ENCODE peak calls at places on chromosomes 3 and 15, in nine cellular contexts. One of them, this sample, is unnamed.

GRCh38 chr3:66819993-66820501 is 178.1 kb upstream of the KBTBD8 start:
- DNase-seq in left cardiac atrium: no peak
- DNase-seq in Panc1: no peak
- DNase-seq in smooth muscle cell of the brain vasculature: no peak
- DNase-seq in breast epithelium: no peak
- DNase-seq in natural killer cell: no peak
- DNase-seq in AG08396: no peak
- DNase-seq in GM20000: no peak
- DNase-seq in activated CD8-positive, alpha-beta memory T cell treated with anti-CD3 and anti-CD28 coated beads, Interleukin-2, amount 50 U/mL, for 4 hours: no peak
- DNase-seq in this sample: no peak

GRCh38 chr15:80789296-80789695 is 10.1 kb downstream of the CEMIP start:
- DNase-seq in smooth muscle cell of the brain vasculature: no peak
- DNase-seq in breast epithelium: no peak
- DNase-seq in GM20000: no peak
- DNase-seq in Panc1: no peak
- DNase-seq in natural killer cell: no peak
- DNase-seq in left cardiac atrium: no peak
- DNase-seq in activated CD8-positive, alpha-beta memory T cell treated with anti-CD3 and anti-CD28 coated beads, Interleukin-2, amount 50 U/mL, for 4 hours: no peak
- DNase-seq in AG08396: no peak
- DNase-seq in this sample: no peak

GRCh38 chr3:105868450-105868744 is 415 bp downstream of the CBLB start:
- DNase-seq in smooth muscle cell of the brain vasculature: no peak
- DNase-seq in Panc1: no peak
- DNase-seq in natural killer cell: peak; percentile 40
- DNase-seq in GM20000: peak; percentile 20
- DNase-seq in AG08396: peak; percentile 71
- DNase-seq in left cardiac atrium: peak; percentile 73
- DNase-seq in activated CD8-positive, alpha-beta memory T cell treated with anti-CD3 and anti-CD28 coated beads, Interleukin-2, amount 50 U/mL, for 4 hours: no peak
- DNase-seq in breast epithelium: peak; percentile 61
- DNase-seq in this sample: peak; percentile 86

GRCh38 chr3:123792473-123793201 is 91.5 kb downstream of the MYLK start:
- DNase-seq in breast epithelium: no peak
- DNase-seq in activated CD8-positive, alpha-beta memory T cell treated with anti-CD3 and anti-CD28 coated beads, Interleukin-2, amount 50 U/mL, for 4 hours: no peak
- DNase-seq in natural killer cell: no peak
- DNase-seq in Panc1: no peak
- DNase-seq in left cardiac atrium: no peak
- DNase-seq in GM20000: no peak
- DNase-seq in AG08396: no peak
- DNase-seq in smooth muscle cell of the brain vasculature: no peak
- DNase-seq in this sample: no peak

GRCh38 chr15:97410907-97411575 is 549.5 kb upstream of the ARRDC4 start:
- DNase-seq in GM20000: no peak
- DNase-seq in activated CD8-positive, alpha-beta memory T cell treated with anti-CD3 and anti-CD28 coated beads, Interleukin-2, amount 50 U/mL, for 4 hours: no peak
- DNase-seq in AG08396: no peak
- DNase-seq in breast epithelium: no peak
- DNase-seq in natural killer cell: no peak
- DNase-seq in smooth muscle cell of the brain vasculature: no peak
- DNase-seq in left cardiac atrium: peak; percentile 15
- DNase-seq in Panc1: no peak
- DNase-seq in this sample: no peak

GRCh38 chr15:92178908-92179307 is 214.8 kb upstream of the ST8SIA2 start:
- DNase-seq in left cardiac atrium: no peak
- DNase-seq in breast epithelium: no peak
- DNase-seq in smooth muscle cell of the brain vasculature: no peak
- DNase-seq in GM20000: no peak
- DNase-seq in natural killer cell: no peak
- DNase-seq in activated CD8-positive, alpha-beta memory T cell treated with anti-CD3 and anti-CD28 coated beads, Interleukin-2, amount 50 U/mL, for 4 hours: no peak
- DNase-seq in AG08396: no peak
- DNase-seq in Panc1: no peak
- DNase-seq in this sample: no peak

GRCh38 chr3:46335546-46335945 is 18.4 kb upstream of the CCR2 start:
- DNase-seq in left cardiac atrium: no peak
- DNase-seq in AG08396: no peak
- DNase-seq in GM20000: no peak
- DNase-seq in natural killer cell: no peak
- DNase-seq in breast epithelium: no peak
- DNase-seq in activated CD8-positive, alpha-beta memory T cell treated with anti-CD3 and anti-CD28 coated beads, Interleukin-2, amount 50 U/mL, for 4 hours: no peak
- DNase-seq in smooth muscle cell of the brain vasculature: no peak
- DNase-seq in Panc1: no peak
- DNase-seq in this sample: no peak

GRCh38 chr3:126969586-126969985 is 13.3 kb upstream of the PLXNA1 start:
- DNase-seq in smooth muscle cell of the brain vasculature: no peak
- DNase-seq in natural killer cell: no peak
- DNase-seq in GM20000: no peak
- DNase-seq in breast epithelium: no peak
- DNase-seq in left cardiac atrium: no peak
- DNase-seq in activated CD8-positive, alpha-beta memory T cell treated with anti-CD3 and anti-CD28 coated beads, Interleukin-2, amount 50 U/mL, for 4 hours: no peak
- DNase-seq in Panc1: no peak
- DNase-seq in AG08396: no peak
- DNase-seq in this sample: no peak

GRCh38 chr15:68298882-68299381 is 21.4 kb downstream of the FEM1B start:
- DNase-seq in natural killer cell: no peak
- DNase-seq in AG08396: no peak
- DNase-seq in activated CD8-positive, alpha-beta memory T cell treated with anti-CD3 and anti-CD28 coated beads, Interleukin-2, amount 50 U/mL, for 4 hours: no peak
- DNase-seq in breast epithelium: no peak
- DNase-seq in smooth muscle cell of the brain vasculature: no peak
- DNase-seq in left cardiac atrium: no peak
- DNase-seq in Panc1: no peak
- DNase-seq in GM20000: peak; percentile 67
- DNase-seq in this sample: no peak

GRCh38 chr3:177473184-177473583 is 275.9 kb upstream of the TBL1XR1 start:
- DNase-seq in activated CD8-positive, alpha-beta memory T cell treated with anti-CD3 and anti-CD28 coated beads, Interleukin-2, amount 50 U/mL, for 4 hours: no peak
- DNase-seq in breast epithelium: no peak
- DNase-seq in natural killer cell: no peak
- DNase-seq in GM20000: no peak
- DNase-seq in AG08396: no peak
- DNase-seq in smooth muscle cell of the brain vasculature: no peak
- DNase-seq in Panc1: no peak
- DNase-seq in left cardiac atrium: no peak
- DNase-seq in this sample: no peak

GRCh38 chr3:59839283-59839682 is 789.5 kb upstream of the CFAP20DC start:
- DNase-seq in activated CD8-positive, alpha-beta memory T cell treated with anti-CD3 and anti-CD28 coated beads, Interleukin-2, amount 50 U/mL, for 4 hours: no peak
- DNase-seq in GM20000: no peak
- DNase-seq in left cardiac atrium: no peak
- DNase-seq in Panc1: no peak
- DNase-seq in smooth muscle cell of the brain vasculature: no peak
- DNase-seq in breast epithelium: no peak
- DNase-seq in natural killer cell: no peak
- DNase-seq in AG08396: no peak
- DNase-seq in this sample: no peak

GRCh38 chr3:126439346-126439967 is 36.2 kb downstream of the ZXDC start:
- DNase-seq in natural killer cell: no peak
- DNase-seq in Panc1: no peak
- DNase-seq in left cardiac atrium: no peak
- DNase-seq in GM20000: no peak
- DNase-seq in breast epithelium: no peak
- DNase-seq in AG08396: no peak
- DNase-seq in smooth muscle cell of the brain vasculature: no peak
- DNase-seq in activated CD8-positive, alpha-beta memory T cell treated with anti-CD3 and anti-CD28 coated beads, Interleukin-2, amount 50 U/mL, for 4 hours: no peak
- DNase-seq in this sample: peak; percentile 45

GRCh38 chr15:85769182-85769900 is 25.4 kb downstream of the KLHL25 start:
- DNase-seq in Panc1: no peak
- DNase-seq in natural killer cell: no peak
- DNase-seq in breast epithelium: no peak
- DNase-seq in activated CD8-positive, alpha-beta memory T cell treated with anti-CD3 and anti-CD28 coated beads, Interleukin-2, amount 50 U/mL, for 4 hours: no peak
- DNase-seq in AG08396: no peak
- DNase-seq in GM20000: no peak
- DNase-seq in left cardiac atrium: no peak
- DNase-seq in smooth muscle cell of the brain vasculature: no peak
- DNase-seq in this sample: no peak

GRCh38 chr15:100879461-100880138 is at the start of gene ALDH1A3:
- DNase-seq in Panc1: no peak
- DNase-seq in AG08396: peak; percentile 81
- DNase-seq in activated CD8-positive, alpha-beta memory T cell treated with anti-CD3 and anti-CD28 coated beads, Interleukin-2, amount 50 U/mL, for 4 hours: no peak
- DNase-seq in breast epithelium: no peak
- DNase-seq in left cardiac atrium: peak; percentile 69
- DNase-seq in GM20000: peak; percentile 73
- DNase-seq in natural killer cell: no peak
- DNase-seq in smooth muscle cell of the brain vasculature: no peak
- DNase-seq in this sample: no peak

GRCh38 chr15:88302373-88302772 is 45.8 kb upstream of the NTRK3 start:
- DNase-seq in AG08396: no peak
- DNase-seq in left cardiac atrium: no peak
- DNase-seq in activated CD8-positive, alpha-beta memory T cell treated with anti-CD3 and anti-CD28 coated beads, Interleukin-2, amount 50 U/mL, for 4 hours: no peak
- DNase-seq in breast epithelium: no peak
- DNase-seq in natural killer cell: no peak
- DNase-seq in Panc1: no peak
- DNase-seq in GM20000: no peak
- DNase-seq in smooth muscle cell of the brain vasculature: no peak
- DNase-seq in this sample: no peak

GRCh38 chr15:55775316-55775715 is 32.4 kb upstream of the PRTG start:
- DNase-seq in Panc1: no peak
- DNase-seq in GM20000: no peak
- DNase-seq in AG08396: no peak
- DNase-seq in activated CD8-positive, alpha-beta memory T cell treated with anti-CD3 and anti-CD28 coated beads, Interleukin-2, amount 50 U/mL, for 4 hours: no peak
- DNase-seq in natural killer cell: no peak
- DNase-seq in left cardiac atrium: no peak
- DNase-seq in smooth muscle cell of the brain vasculature: no peak
- DNase-seq in breast epithelium: no peak
- DNase-seq in this sample: no peak

GRCh38 chr3:55190296-55190695 is 262.4 kb upstream of the LRTM1 start:
- DNase-seq in AG08396: no peak
- DNase-seq in GM20000: no peak
- DNase-seq in left cardiac atrium: no peak
- DNase-seq in Panc1: no peak
- DNase-seq in activated CD8-positive, alpha-beta memory T cell treated with anti-CD3 and anti-CD28 coated beads, Interleukin-2, amount 50 U/mL, for 4 hours: no peak
- DNase-seq in smooth muscle cell of the brain vasculature: no peak
- DNase-seq in breast epithelium: no peak
- DNase-seq in natural killer cell: no peak
- DNase-seq in this sample: no peak